ENCODE peak calls at places on chromosome 7, in four cellular contexts. R, A, U and Z are unnamed samples.

GRCh38 chr7:108301387-108301786 is 154.8 kb downstream of the NRCAM start:
- DNase-seq in U (no peak), R (no peak), A (no peak), Z (no peak)

GRCh38 chr7:91455411-91455810 is 191.2 kb downstream of the FZD1 start:
- DNase-seq in U (no peak), A (no peak), R (no peak), Z (no peak)

GRCh38 chr7:37377231-37377630 is 71.4 kb downstream of the ELMO1 start:
- DNase-seq in A (no peak), U (no peak), R (no peak), Z (no peak)

GRCh38 chr7:44220732-44221131 is 20.0 kb downstream of the YKT6 start:
- DNase-seq in U (peak), R (peak), A (no peak), Z (no peak)

GRCh38 chr7:94444808-94445207 is 50.1 kb downstream of the COL1A2 start:
- DNase-seq in A (no peak), R (no peak), U (no peak), Z (no peak)

GRCh38 chr7:101151908-101152651 is 2.2 kb upstream of the AP1S1 start:
- DNase-seq in R (no peak), U (no peak), A (no peak), Z (no peak)

GRCh38 chr7:20794676-20795075 is 8.0 kb upstream of the SP8 start:
- DNase-seq in U (no peak), R (no peak), A (no peak), Z (no peak)

GRCh38 chr7:47352394-47352968 is 229.4 kb downstream of the TNS3 start:
- DNase-seq in R (no peak), U (peak), A (no peak), Z (peak)

GRCh38 chr7:11570205-11570604 is 261.8 kb downstream of the THSD7A start:
- DNase-seq in R (no peak), A (no peak), U (no peak), Z (no peak)

DNA sequence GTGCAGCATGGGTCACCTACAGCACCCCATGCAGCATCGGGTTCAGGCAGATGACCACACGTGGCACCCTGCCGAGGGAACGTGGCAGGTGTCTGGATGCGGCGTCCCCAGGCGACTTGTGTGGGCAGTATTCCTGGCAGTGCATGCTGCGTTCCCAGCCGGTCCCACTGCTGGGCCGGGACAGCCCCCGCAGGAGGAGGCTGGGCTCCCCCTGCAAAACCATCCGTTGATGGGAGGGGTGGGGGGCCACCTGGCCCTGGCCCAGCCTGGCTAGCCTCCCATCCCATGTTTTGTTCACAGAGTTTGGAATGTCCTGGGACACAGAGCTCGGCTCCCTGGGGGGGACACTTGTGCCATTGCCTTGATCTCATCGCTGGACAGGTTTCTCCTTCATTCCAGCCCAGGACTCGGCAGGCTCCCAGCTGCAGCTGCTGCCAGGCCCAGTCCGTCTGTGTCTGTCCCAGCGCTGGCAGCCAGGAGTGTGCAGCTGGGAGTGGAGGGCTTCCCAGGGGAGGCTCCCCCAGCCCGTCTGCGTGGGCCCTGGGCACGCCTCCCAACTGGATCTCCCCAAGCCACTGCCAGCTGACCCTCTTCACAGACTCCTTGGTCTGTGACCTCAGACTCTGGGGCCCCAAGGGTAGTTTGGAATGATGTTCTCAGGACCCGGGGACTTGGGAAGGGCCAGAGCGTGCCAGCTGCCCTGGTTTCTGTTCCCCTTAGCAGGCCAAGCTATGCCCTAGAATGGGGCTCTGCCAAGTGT is 32.6 kb downstream of the TMEM270 start:
- DNase-seq in U (no peak), A (peak), R (peak), Z (peak)
- H3K27ac ChIP-seq in U (peak), A (peak), R (no peak), Z (peak)

GRCh38 chr7:28536259-28536658 is 123.9 kb downstream of the CREB5 start:
- DNase-seq in A (no peak), R (peak), U (no peak), Z (no peak)
- TF ChIP-seq CTCF in A (peak), R (peak), U (peak), Z (no peak)

GRCh38 chr7:6237002-6237401 is 35.4 kb downstream of the CYTH3 start:
- DNase-seq in R (no peak), U (no peak), A (no peak), Z (no peak)
- H3K27ac ChIP-seq in R (no peak), U (no peak), A (peak), Z (no peak)

GRCh38 chr7:1593091-1593866 is 23.4 kb upstream of the PSMG3 start:
- DNase-seq in A (no peak), R (no peak), U (no peak), Z (no peak)
- TF ChIP-seq CTCF in A (peak), R (no peak), U (peak), Z (no peak)

DNA sequence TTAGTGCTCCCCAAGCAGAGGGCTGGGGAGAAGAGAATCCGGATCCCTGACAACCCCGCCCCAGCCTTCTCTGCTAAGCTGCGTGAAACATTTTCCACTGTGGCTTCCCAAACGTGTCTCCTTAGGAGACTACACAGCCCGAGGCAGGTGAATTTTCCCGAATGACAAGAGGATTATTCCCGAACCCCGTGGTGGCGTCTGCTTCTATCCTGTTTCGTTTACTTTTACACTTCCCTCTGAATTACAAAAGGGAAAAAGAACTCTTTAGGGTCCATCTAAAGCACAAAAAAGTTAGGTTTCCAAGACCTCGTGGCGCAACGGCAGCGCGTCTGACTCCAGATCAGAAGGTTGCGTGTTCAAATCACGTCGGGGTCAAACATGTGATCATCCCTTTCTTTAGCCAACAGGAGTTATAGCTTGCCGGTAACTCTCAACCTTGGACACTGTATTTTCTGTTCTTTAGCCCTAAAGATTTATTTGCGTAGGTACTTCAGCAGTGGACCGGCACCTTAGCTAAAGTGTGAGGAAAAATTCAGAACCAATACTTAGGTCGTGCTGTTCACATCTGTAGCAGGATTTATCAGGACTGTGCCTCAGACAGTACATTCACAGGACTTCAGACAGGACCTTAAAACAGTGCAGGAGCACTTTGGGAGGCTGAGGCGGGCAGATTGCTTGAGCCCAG is 3.2 kb upstream of the ZNF789 start:
- DNase-seq in U (no peak), R (no peak), A (no peak), Z (no peak)
- H3K27ac ChIP-seq in U (no peak), R (no peak), A (peak), Z (no peak)

DNA sequence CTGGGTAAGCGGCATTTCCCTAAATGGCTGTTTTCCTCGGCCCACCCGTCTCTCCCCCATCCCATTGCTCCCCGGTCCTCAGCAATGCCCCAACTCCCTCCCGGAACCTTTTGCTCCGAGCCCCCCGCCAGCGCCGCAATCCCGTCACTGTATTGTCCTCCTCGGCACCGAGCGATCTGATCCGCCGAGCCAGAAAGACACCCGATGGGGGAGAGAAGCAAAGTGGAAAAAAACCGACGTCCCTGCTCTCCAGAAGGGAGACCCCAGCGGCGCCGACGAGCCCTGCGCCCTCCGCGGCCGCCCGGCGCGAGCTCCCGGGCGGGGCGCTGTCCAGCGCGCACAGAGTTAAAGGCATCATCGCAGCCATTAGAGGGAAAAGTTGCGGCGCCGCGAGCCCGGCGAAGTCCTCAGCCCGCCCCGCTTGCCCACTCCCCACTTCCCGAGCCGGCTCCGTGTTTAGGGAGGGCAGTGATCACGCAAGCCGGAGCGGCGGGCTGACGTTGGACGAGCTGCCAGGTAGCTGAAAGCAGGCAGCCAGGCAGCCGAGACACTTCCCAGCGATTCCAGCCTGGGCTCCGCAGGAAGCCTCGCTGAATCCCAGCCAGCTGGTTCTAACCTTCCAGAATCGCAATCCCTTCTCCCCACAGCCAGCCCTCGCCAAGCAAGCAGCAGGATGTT is at the start of gene VSTM2A:
- DNase-seq in U (no peak), A (no peak), R (no peak), Z (no peak)
- TF ChIP-seq CTCF in U (no peak), A (no peak), R (no peak), Z (no peak)

GRCh38 chr7:127618042-127618441 is at the start of gene PAX4:
- DNase-seq in R (no peak), A (no peak), U (no peak), Z (no peak)

GRCh38 chr7:127619681-127620405 is 1.9 kb upstream of the PAX4 start:
- DNase-seq in A (no peak), U (no peak), R (no peak), Z (no peak)

GRCh38 chr7:127618775-127619174 is 833 bp upstream of the PAX4 start:
- DNase-seq in U (no peak), R (no peak), A (no peak), Z (no peak)

GRCh38 chr7:127616709-127617108 is 1.2 kb downstream of the PAX4 start:
- DNase-seq in A (no peak), U (no peak), R (no peak), Z (no peak)

DNA sequence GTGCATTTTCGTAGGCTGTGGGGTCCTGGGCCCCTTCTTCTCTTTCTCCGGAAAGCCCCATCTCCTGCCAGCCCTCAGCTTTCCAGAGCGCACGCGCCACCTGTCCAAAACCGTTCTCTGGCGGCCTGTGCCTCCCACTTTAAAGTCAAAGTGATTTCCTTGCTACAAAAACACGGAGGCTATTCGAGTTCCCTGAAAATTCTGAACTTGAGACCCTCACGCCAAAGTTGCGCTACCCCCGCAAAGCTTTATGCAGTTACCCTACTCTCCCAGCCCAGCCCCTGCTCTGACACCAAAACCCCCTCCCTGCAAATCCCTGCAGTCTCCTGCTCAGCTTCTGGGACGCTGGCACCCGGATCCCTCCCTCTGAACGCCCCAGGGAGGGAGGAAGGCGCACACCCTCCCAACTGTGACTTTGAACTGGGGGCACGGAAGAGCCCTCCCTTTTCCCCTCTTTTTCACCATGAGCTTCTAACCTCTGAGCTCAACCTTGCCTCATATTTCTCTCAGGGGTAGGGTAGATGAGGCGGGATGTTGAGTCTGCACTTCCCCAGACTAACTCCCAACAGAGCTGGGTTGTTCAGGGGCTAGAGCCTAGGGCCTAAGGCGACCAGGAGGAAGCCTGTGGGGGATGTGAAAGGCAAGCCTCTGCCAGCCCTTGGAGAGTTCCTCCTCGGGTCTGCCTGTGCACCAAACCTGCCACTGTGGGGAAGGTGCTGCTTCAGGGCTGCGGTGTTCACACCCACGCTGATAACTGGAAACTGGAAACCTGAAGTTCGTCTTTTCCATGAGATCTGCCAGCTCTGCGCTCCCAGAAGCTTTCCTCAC is 2.7 kb upstream of the PAX4 start:
- DNase-seq in R (no peak), U (no peak), A (no peak), Z (no peak)
- H3K27ac ChIP-seq in R (no peak), U (no peak), A (no peak), Z (no peak)

GRCh38 chr7:98293746-98294145 is 12.3 kb downstream of the BRI3 start:
- DNase-seq in A (no peak), U (no peak), R (no peak), Z (no peak)

GRCh38 chr7:98289333-98289875 is 7.9 kb downstream of the BRI3 start:
- DNase-seq in A (no peak), R (no peak), U (no peak), Z (no peak)

GRCh38 chr7:98293265-98293664 is 11.8 kb downstream of the BRI3 start:
- DNase-seq in U (no peak), A (no peak), R (no peak), Z (no peak)

GRCh38 chr7:98294326-98294725 is 12.8 kb downstream of the BRI3 start:
- DNase-seq in A (no peak), R (no peak), U (no peak), Z (no peak)

GRCh38 chr7:98291717-98292116 is 10.2 kb downstream of the BRI3 start:
- DNase-seq in U (no peak), R (no peak), A (no peak), Z (no peak)
- TF ChIP-seq CTCF in U (peak), R (no peak), A (peak), Z (no peak)

DNA sequence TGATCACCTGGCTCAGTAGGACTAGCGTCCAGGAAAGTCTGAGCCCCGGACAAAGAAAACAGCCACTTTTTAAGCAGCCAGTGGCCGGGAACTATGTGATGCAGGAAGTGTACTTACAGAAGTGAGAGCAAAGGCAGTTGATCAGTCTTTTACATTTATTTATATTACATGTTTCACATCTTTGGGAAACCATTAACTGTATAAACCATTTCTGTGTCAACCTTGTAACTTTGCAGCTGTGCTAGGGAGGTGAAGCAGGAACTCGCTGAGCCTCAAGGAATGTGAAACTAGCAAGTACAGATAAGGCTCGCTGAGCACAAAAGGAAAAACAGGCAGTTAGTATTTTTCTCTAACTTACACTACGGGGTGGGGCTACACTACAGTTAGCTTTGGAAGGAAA is 39.9 kb upstream of the HECW1 start:
- DNase-seq in A (no peak), U (no peak), R (no peak), Z (no peak)
- H3K27ac ChIP-seq in A (no peak), U (no peak), R (no peak), Z (no peak)

DNA sequence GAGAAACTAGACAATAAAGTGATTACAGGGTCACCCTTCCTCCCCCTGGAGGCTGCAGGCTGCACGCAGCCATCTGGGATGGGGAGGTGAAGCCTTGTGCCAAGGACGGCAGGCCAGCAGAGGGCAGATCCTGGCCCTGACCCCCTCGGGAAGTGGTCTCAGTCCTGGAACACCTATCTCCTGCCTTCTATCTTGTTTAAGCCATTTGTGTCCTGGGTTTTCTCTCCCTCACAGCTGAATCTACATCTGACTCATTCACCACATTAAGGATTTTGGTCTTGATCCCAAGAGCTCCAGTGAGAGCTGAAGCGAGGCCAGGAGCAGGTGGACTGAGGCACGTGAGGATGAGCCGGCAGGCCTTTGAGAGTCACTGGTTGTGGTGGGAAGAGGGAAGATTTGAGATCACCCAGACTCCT is 16.4 kb upstream of the PARP12 start:
- DNase-seq in A (no peak), R (peak), U (no peak), Z (no peak)
- TF ChIP-seq CTCF in A (peak), R (peak), U (peak), Z (no peak)